ENCODE peak calls at places on chromosomes 7 and 10, in nine cellular contexts. One of them, this sample, is unnamed.

GRCh38 chr10:69696073-69696731 is 66.2 kb downstream of the FAM241B start:
- DNase-seq in HS-5: peak; percentile 88
- DNase-seq in stimulated activated CD4-positive, alpha-beta T cell treated with anti-CD3 and anti-CD28 coated beads, TNF-alpha, amount 100 ng/mL, for 1 hour: no peak
- DNase-seq in thyroid gland: peak; percentile 23
- DNase-seq in GDM1: no peak
- DNase-seq in pons: no peak
- DNase-seq in iPS-NIHi11: peak; percentile 86
- DNase-seq in Caki2: peak; percentile 57
- DNase-seq in posterior vena cava: no peak
- DNase-seq in this sample: no peak

GRCh38 chr10:98400482-98400881 is 14.5 kb downstream of the PYROXD2 start:
- DNase-seq in HS-5: no peak
- DNase-seq in stimulated activated CD4-positive, alpha-beta T cell treated with anti-CD3 and anti-CD28 coated beads, TNF-alpha, amount 100 ng/mL, for 1 hour: no peak
- DNase-seq in thyroid gland: no peak
- DNase-seq in GDM1: no peak
- DNase-seq in pons: no peak
- DNase-seq in iPS-NIHi11: no peak
- DNase-seq in Caki2: no peak
- DNase-seq in posterior vena cava: peak; percentile 30
- DNase-seq in this sample: no peak

GRCh38 chr10:102564209-102564834 is 60.5 kb downstream of the SUFU start:
- DNase-seq in HS-5: no peak
- DNase-seq in stimulated activated CD4-positive, alpha-beta T cell treated with anti-CD3 and anti-CD28 coated beads, TNF-alpha, amount 100 ng/mL, for 1 hour: no peak
- DNase-seq in thyroid gland: no peak
- DNase-seq in GDM1: no peak
- DNase-seq in pons: no peak
- DNase-seq in iPS-NIHi11: no peak
- DNase-seq in Caki2: no peak
- DNase-seq in posterior vena cava: peak; percentile 34
- DNase-seq in this sample: no peak

GRCh38 chr10:71229726-71230655 is 17.6 kb downstream of the UNC5B start:
- DNase-seq in HS-5: no peak
- DNase-seq in stimulated activated CD4-positive, alpha-beta T cell treated with anti-CD3 and anti-CD28 coated beads, TNF-alpha, amount 100 ng/mL, for 1 hour: no peak
- DNase-seq in thyroid gland: no peak
- DNase-seq in GDM1: no peak
- DNase-seq in pons: no peak
- DNase-seq in iPS-NIHi11: no peak
- DNase-seq in Caki2: no peak
- DNase-seq in posterior vena cava: peak; percentile 54
- DNase-seq in this sample: no peak

GRCh38 chr10:101346177-101346576 is 7.8 kb upstream of the BTRC start:
- DNase-seq in HS-5: no peak
- DNase-seq in stimulated activated CD4-positive, alpha-beta T cell treated with anti-CD3 and anti-CD28 coated beads, TNF-alpha, amount 100 ng/mL, for 1 hour: no peak
- DNase-seq in thyroid gland: no peak
- DNase-seq in GDM1: no peak
- DNase-seq in pons: no peak
- DNase-seq in iPS-NIHi11: no peak
- DNase-seq in Caki2: no peak
- DNase-seq in posterior vena cava: no peak
- DNase-seq in this sample: no peak

GRCh38 chr10:79184141-79184625 is 115.4 kb downstream of the ZMIZ1 start:
- DNase-seq in HS-5: no peak
- DNase-seq in stimulated activated CD4-positive, alpha-beta T cell treated with anti-CD3 and anti-CD28 coated beads, TNF-alpha, amount 100 ng/mL, for 1 hour: no peak
- DNase-seq in thyroid gland: peak; percentile 53
- DNase-seq in GDM1: no peak
- DNase-seq in pons: no peak
- DNase-seq in iPS-NIHi11: no peak
- DNase-seq in Caki2: peak; percentile 93
- DNase-seq in posterior vena cava: no peak
- DNase-seq in this sample: peak; percentile 69

GRCh38 chr10:124511205-124512039 is 49.8 kb downstream of the LHPP start:
- DNase-seq in HS-5: no peak
- DNase-seq in stimulated activated CD4-positive, alpha-beta T cell treated with anti-CD3 and anti-CD28 coated beads, TNF-alpha, amount 100 ng/mL, for 1 hour: no peak
- DNase-seq in thyroid gland: no peak
- DNase-seq in GDM1: no peak
- DNase-seq in pons: no peak
- DNase-seq in iPS-NIHi11: no peak
- DNase-seq in Caki2: no peak
- DNase-seq in posterior vena cava: peak; percentile 36
- DNase-seq in this sample: no peak

GRCh38 chr10:131651674-131652093 is 249.1 kb upstream of the PPP2R2D start:
- DNase-seq in HS-5: no peak
- DNase-seq in stimulated activated CD4-positive, alpha-beta T cell treated with anti-CD3 and anti-CD28 coated beads, TNF-alpha, amount 100 ng/mL, for 1 hour: no peak
- DNase-seq in thyroid gland: no peak
- DNase-seq in GDM1: no peak
- DNase-seq in pons: no peak
- DNase-seq in iPS-NIHi11: peak; percentile 67
- DNase-seq in Caki2: no peak
- DNase-seq in posterior vena cava: peak; percentile 48
- DNase-seq in this sample: no peak

GRCh38 chr10:127158663-127159062 is 37.7 kb downstream of the INSYN2A start:
- DNase-seq in HS-5: no peak
- DNase-seq in stimulated activated CD4-positive, alpha-beta T cell treated with anti-CD3 and anti-CD28 coated beads, TNF-alpha, amount 100 ng/mL, for 1 hour: no peak
- DNase-seq in thyroid gland: no peak
- DNase-seq in GDM1: no peak
- DNase-seq in pons: no peak
- DNase-seq in iPS-NIHi11: no peak
- DNase-seq in Caki2: no peak
- DNase-seq in posterior vena cava: no peak
- DNase-seq in this sample: no peak

GRCh38 chr10:76736392-76736791 is 901.2 kb downstream of the KCNMA1 start:
- DNase-seq in HS-5: no peak
- DNase-seq in stimulated activated CD4-positive, alpha-beta T cell treated with anti-CD3 and anti-CD28 coated beads, TNF-alpha, amount 100 ng/mL, for 1 hour: no peak
- DNase-seq in thyroid gland: no peak
- DNase-seq in GDM1: no peak
- DNase-seq in pons: no peak
- DNase-seq in iPS-NIHi11: no peak
- DNase-seq in Caki2: no peak
- DNase-seq in posterior vena cava: no peak
- DNase-seq in this sample: no peak

GRCh38 chr7:80766724-80767123 is 128.3 kb downstream of the CD36 start:
- DNase-seq in HS-5: no peak
- DNase-seq in stimulated activated CD4-positive, alpha-beta T cell treated with anti-CD3 and anti-CD28 coated beads, TNF-alpha, amount 100 ng/mL, for 1 hour: no peak
- DNase-seq in thyroid gland: no peak
- DNase-seq in GDM1: no peak
- DNase-seq in pons: no peak
- DNase-seq in iPS-NIHi11: no peak
- DNase-seq in Caki2: no peak
- DNase-seq in posterior vena cava: peak; percentile 70
- DNase-seq in this sample: no peak

GRCh38 chr10:124343351-124344265 is 75.1 kb downstream of the OAT start:
- DNase-seq in HS-5: no peak
- DNase-seq in stimulated activated CD4-positive, alpha-beta T cell treated with anti-CD3 and anti-CD28 coated beads, TNF-alpha, amount 100 ng/mL, for 1 hour: no peak
- DNase-seq in thyroid gland: no peak
- DNase-seq in GDM1: no peak
- DNase-seq in pons: no peak
- DNase-seq in iPS-NIHi11: no peak
- DNase-seq in Caki2: no peak
- DNase-seq in posterior vena cava: peak; percentile 56
- DNase-seq in this sample: no peak

GRCh38 chr10:37236093-37236492 is 110.7 kb downstream of the ANKRD30A start:
- DNase-seq in HS-5: no peak
- DNase-seq in stimulated activated CD4-positive, alpha-beta T cell treated with anti-CD3 and anti-CD28 coated beads, TNF-alpha, amount 100 ng/mL, for 1 hour: no peak
- DNase-seq in thyroid gland: no peak
- DNase-seq in GDM1: no peak
- DNase-seq in pons: no peak
- DNase-seq in iPS-NIHi11: no peak
- DNase-seq in Caki2: no peak
- DNase-seq in posterior vena cava: no peak
- DNase-seq in this sample: no peak

GRCh38 chr10:77628906-77629730 is 8.5 kb downstream of the KCNMA1 start:
- DNase-seq in HS-5: no peak
- DNase-seq in stimulated activated CD4-positive, alpha-beta T cell treated with anti-CD3 and anti-CD28 coated beads, TNF-alpha, amount 100 ng/mL, for 1 hour: no peak
- DNase-seq in thyroid gland: no peak
- DNase-seq in GDM1: no peak
- DNase-seq in pons: no peak
- DNase-seq in iPS-NIHi11: no peak
- DNase-seq in Caki2: no peak
- DNase-seq in posterior vena cava: no peak
- DNase-seq in this sample: no peak

GRCh38 chr10:124674768-124675222 is 69.4 kb downstream of the FAM53B start:
- DNase-seq in HS-5: no peak
- DNase-seq in stimulated activated CD4-positive, alpha-beta T cell treated with anti-CD3 and anti-CD28 coated beads, TNF-alpha, amount 100 ng/mL, for 1 hour: no peak
- DNase-seq in thyroid gland: peak; percentile 92
- DNase-seq in GDM1: no peak
- DNase-seq in pons: no peak
- DNase-seq in iPS-NIHi11: no peak
- DNase-seq in Caki2: no peak
- DNase-seq in posterior vena cava: no peak
- DNase-seq in this sample: no peak

GRCh38 chr10:33722067-33722466 is 387.6 kb upstream of the NRP1 start:
- DNase-seq in HS-5: no peak
- DNase-seq in stimulated activated CD4-positive, alpha-beta T cell treated with anti-CD3 and anti-CD28 coated beads, TNF-alpha, amount 100 ng/mL, for 1 hour: no peak
- DNase-seq in thyroid gland: no peak
- DNase-seq in GDM1: no peak
- DNase-seq in pons: no peak
- DNase-seq in iPS-NIHi11: no peak
- DNase-seq in Caki2: no peak
- DNase-seq in posterior vena cava: no peak
- DNase-seq in this sample: no peak

GRCh38 chr7:135208417-135208793 is 2.9 kb downstream of the WDR91 start:
- DNase-seq in HS-5: no peak
- DNase-seq in stimulated activated CD4-positive, alpha-beta T cell treated with anti-CD3 and anti-CD28 coated beads, TNF-alpha, amount 100 ng/mL, for 1 hour: no peak
- DNase-seq in thyroid gland: no peak
- DNase-seq in GDM1: no peak
- DNase-seq in pons: no peak
- DNase-seq in iPS-NIHi11: no peak
- DNase-seq in Caki2: peak; percentile 33
- DNase-seq in posterior vena cava: no peak
- DNase-seq in this sample: no peak

GRCh38 chr7:70659263-70659662 is 472.7 kb upstream of the GALNT17 start:
- DNase-seq in HS-5: no peak
- DNase-seq in stimulated activated CD4-positive, alpha-beta T cell treated with anti-CD3 and anti-CD28 coated beads, TNF-alpha, amount 100 ng/mL, for 1 hour: no peak
- DNase-seq in thyroid gland: no peak
- DNase-seq in GDM1: no peak
- DNase-seq in pons: no peak
- DNase-seq in iPS-NIHi11: no peak
- DNase-seq in Caki2: no peak
- DNase-seq in posterior vena cava: no peak
- DNase-seq in this sample: no peak

GRCh38 chr10:35783305-35783838 is 141.3 kb upstream of the FZD8 start:
- DNase-seq in HS-5: no peak
- DNase-seq in stimulated activated CD4-positive, alpha-beta T cell treated with anti-CD3 and anti-CD28 coated beads, TNF-alpha, amount 100 ng/mL, for 1 hour: no peak
- DNase-seq in thyroid gland: no peak
- DNase-seq in GDM1: no peak
- DNase-seq in pons: no peak
- DNase-seq in iPS-NIHi11: no peak
- DNase-seq in Caki2: peak; percentile 92
- DNase-seq in posterior vena cava: no peak
- DNase-seq in this sample: no peak

GRCh38 chr10:133089461-133089800 is 1.7 kb downstream of the ADGRA1 start:
- DNase-seq in HS-5: no peak
- DNase-seq in stimulated activated CD4-positive, alpha-beta T cell treated with anti-CD3 and anti-CD28 coated beads, TNF-alpha, amount 100 ng/mL, for 1 hour: no peak
- DNase-seq in thyroid gland: no peak
- DNase-seq in GDM1: no peak
- DNase-seq in pons: peak; percentile 95
- DNase-seq in iPS-NIHi11: no peak
- DNase-seq in Caki2: no peak
- DNase-seq in posterior vena cava: no peak
- DNase-seq in this sample: no peak

GRCh38 chr10:66869635-66870034 is 56.2 kb upstream of the LRRTM3 start:
- DNase-seq in HS-5: no peak
- DNase-seq in stimulated activated CD4-positive, alpha-beta T cell treated with anti-CD3 and anti-CD28 coated beads, TNF-alpha, amount 100 ng/mL, for 1 hour: no peak
- DNase-seq in thyroid gland: no peak
- DNase-seq in GDM1: no peak
- DNase-seq in pons: no peak
- DNase-seq in iPS-NIHi11: no peak
- DNase-seq in Caki2: no peak
- DNase-seq in posterior vena cava: no peak
- DNase-seq in this sample: no peak

GRCh38 chr7:133795061-133795460 is 332.1 kb upstream of the LRGUK start:
- DNase-seq in HS-5: no peak
- DNase-seq in stimulated activated CD4-positive, alpha-beta T cell treated with anti-CD3 and anti-CD28 coated beads, TNF-alpha, amount 100 ng/mL, for 1 hour: no peak
- DNase-seq in thyroid gland: no peak
- DNase-seq in GDM1: no peak
- DNase-seq in pons: no peak
- DNase-seq in iPS-NIHi11: no peak
- DNase-seq in Caki2: no peak
- DNase-seq in posterior vena cava: no peak
- DNase-seq in this sample: no peak

GRCh38 chr10:72069751-72070501 is 18.4 kb downstream of the SPOCK2 start:
- DNase-seq in HS-5: no peak
- DNase-seq in stimulated activated CD4-positive, alpha-beta T cell treated with anti-CD3 and anti-CD28 coated beads, TNF-alpha, amount 100 ng/mL, for 1 hour: no peak
- DNase-seq in thyroid gland: no peak
- DNase-seq in GDM1: peak; percentile 35
- DNase-seq in pons: no peak
- DNase-seq in iPS-NIHi11: peak; percentile 69
- DNase-seq in Caki2: no peak
- DNase-seq in posterior vena cava: no peak
- DNase-seq in this sample: no peak

GRCh38 chr7:84194484-84195260 is at the start of gene SEMA3A:
- DNase-seq in HS-5: peak; percentile 35
- DNase-seq in stimulated activated CD4-positive, alpha-beta T cell treated with anti-CD3 and anti-CD28 coated beads, TNF-alpha, amount 100 ng/mL, for 1 hour: no peak
- DNase-seq in thyroid gland: peak; percentile 40
- DNase-seq in GDM1: no peak
- DNase-seq in pons: peak; percentile 66
- DNase-seq in iPS-NIHi11: peak; percentile 52
- DNase-seq in Caki2: peak; percentile 84
- DNase-seq in posterior vena cava: no peak
- DNase-seq in this sample: peak; percentile 15

GRCh38 chr7:14734839-14735321 is 167.7 kb downstream of the DGKB start:
- DNase-seq in HS-5: no peak
- DNase-seq in stimulated activated CD4-positive, alpha-beta T cell treated with anti-CD3 and anti-CD28 coated beads, TNF-alpha, amount 100 ng/mL, for 1 hour: no peak
- DNase-seq in thyroid gland: peak; percentile 4
- DNase-seq in GDM1: no peak
- DNase-seq in pons: no peak
- DNase-seq in iPS-NIHi11: peak; percentile 79
- DNase-seq in Caki2: no peak
- DNase-seq in posterior vena cava: peak; percentile 69
- DNase-seq in this sample: no peak

GRCh38 chr7:155467846-155468821 is 10.2 kb downstream of the EN2 start:
- DNase-seq in HS-5: no peak
- DNase-seq in stimulated activated CD4-positive, alpha-beta T cell treated with anti-CD3 and anti-CD28 coated beads, TNF-alpha, amount 100 ng/mL, for 1 hour: no peak
- DNase-seq in thyroid gland: no peak
- DNase-seq in GDM1: no peak
- DNase-seq in pons: no peak
- DNase-seq in iPS-NIHi11: peak; percentile 59
- DNase-seq in Caki2: peak; percentile 22
- DNase-seq in posterior vena cava: peak; percentile 63
- DNase-seq in this sample: no peak

GRCh38 chr7:55369427-55369826 is 4.3 kb downstream of the LANCL2 start:
- DNase-seq in HS-5: peak; percentile 68
- DNase-seq in stimulated activated CD4-positive, alpha-beta T cell treated with anti-CD3 and anti-CD28 coated beads, TNF-alpha, amount 100 ng/mL, for 1 hour: no peak
- DNase-seq in thyroid gland: no peak
- DNase-seq in GDM1: no peak
- DNase-seq in pons: no peak
- DNase-seq in iPS-NIHi11: no peak
- DNase-seq in Caki2: peak; percentile 12
- DNase-seq in posterior vena cava: no peak
- DNase-seq in this sample: no peak

GRCh38 chr7:23246540-23246939 is at the start of gene GPNMB:
- DNase-seq in HS-5: peak; percentile 95
- DNase-seq in stimulated activated CD4-positive, alpha-beta T cell treated with anti-CD3 and anti-CD28 coated beads, TNF-alpha, amount 100 ng/mL, for 1 hour: no peak
- DNase-seq in thyroid gland: no peak
- DNase-seq in GDM1: no peak
- DNase-seq in pons: peak; percentile 45
- DNase-seq in iPS-NIHi11: peak; percentile 21
- DNase-seq in Caki2: peak; percentile 62
- DNase-seq in posterior vena cava: no peak
- DNase-seq in this sample: no peak

GRCh38 chr10:107034023-107034422 is 130.5 kb downstream of the SORCS1 start:
- DNase-seq in HS-5: no peak
- DNase-seq in stimulated activated CD4-positive, alpha-beta T cell treated with anti-CD3 and anti-CD28 coated beads, TNF-alpha, amount 100 ng/mL, for 1 hour: no peak
- DNase-seq in thyroid gland: no peak
- DNase-seq in GDM1: no peak
- DNase-seq in pons: no peak
- DNase-seq in iPS-NIHi11: no peak
- DNase-seq in Caki2: no peak
- DNase-seq in posterior vena cava: no peak
- DNase-seq in this sample: no peak

GRCh38 chr7:90605055-90605454 is 8.9 kb downstream of the CDK14 start:
- DNase-seq in HS-5: no peak
- DNase-seq in stimulated activated CD4-positive, alpha-beta T cell treated with anti-CD3 and anti-CD28 coated beads, TNF-alpha, amount 100 ng/mL, for 1 hour: no peak
- DNase-seq in thyroid gland: peak; percentile 88
- DNase-seq in GDM1: no peak
- DNase-seq in pons: no peak
- DNase-seq in iPS-NIHi11: no peak
- DNase-seq in Caki2: peak; percentile 19
- DNase-seq in posterior vena cava: no peak
- DNase-seq in this sample: no peak

GRCh38 chr10:28400176-28400575 is 97.3 kb upstream of the MPP7 start:
- DNase-seq in HS-5: no peak
- DNase-seq in stimulated activated CD4-positive, alpha-beta T cell treated with anti-CD3 and anti-CD28 coated beads, TNF-alpha, amount 100 ng/mL, for 1 hour: no peak
- DNase-seq in thyroid gland: no peak
- DNase-seq in GDM1: no peak
- DNase-seq in pons: no peak
- DNase-seq in iPS-NIHi11: no peak
- DNase-seq in Caki2: no peak
- DNase-seq in posterior vena cava: no peak
- DNase-seq in this sample: no peak